ENCODE peak calls at places on chromosomes 5 and 9, in nine cellular contexts. A is GM13977; B is AG10803; C is CD8-positive, alpha-beta T cell; U is WERI-Rb-1; Z is GM13976; S is cardiac fibroblast; H is H9; R is GM23338. L is an unnamed sample.

GRCh38 chr5:126753227-126753626 is 23.7 kb upstream of the LMNB1 start:
- DNase-seq in U (no peak), C (no peak), R (no peak), A (no peak), H (no peak), Z (no peak), B (no peak), S (no peak), L (no peak)

GRCh38 chr9:91443994-91444392 is 20.4 kb upstream of the NFIL3 start:
- DNase-seq in R (no peak), A (no peak), H (no peak), C (no peak), S (no peak), U (no peak), Z (no peak), B (no peak), L (no peak)

GRCh38 chr5:172793577-172794488 is 22.8 kb upstream of the DUSP1 start:
- DNase-seq in U (no peak), B (no peak), A (peak; percentile 59), H (no peak), R (no peak), C (no peak), Z (peak; percentile 63), S (peak; percentile 56), L (no peak)

GRCh38 chr5:135033026-135033861 is 784 bp downstream of the PITX1 start:
- DNase-seq in B (peak; percentile 46), R (peak; percentile 81), A (no peak), S (peak; percentile 28), Z (peak; percentile 51), H (peak; percentile 75), U (no peak), C (no peak), L (no peak)

GRCh38 chr5:176547811-176548210 is 1.3 kb upstream of the CDHR2 start:
- DNase-seq in C (peak; percentile 48), A (no peak), H (no peak), B (peak; percentile 25), Z (no peak), R (no peak), U (no peak), S (no peak), L (no peak)

GRCh38 chr9:72356019-72356653 is 8.9 kb downstream of the ZFAND5 start:
- DNase-seq in A (no peak), H (no peak), B (peak; percentile 73), S (peak; percentile 45), U (no peak), C (no peak), R (no peak), Z (no peak), L (no peak)

GRCh38 chr5:154194348-154195329 is 4.1 kb downstream of the GALNT10 start:
- DNase-seq in A (no peak), R (peak; percentile 86), Z (no peak), H (peak; percentile 71), S (peak; percentile 70), U (no peak), C (no peak), B (peak; percentile 79), L (no peak)

GRCh38 chr5:88555658-88556057 is 287.0 kb upstream of the TMEM161B start:
- DNase-seq in B (no peak), H (peak; percentile 33), Z (no peak), R (peak; percentile 62), C (no peak), U (peak; percentile 66), A (no peak), S (no peak), L (peak; percentile 28)

GRCh38 chr5:3375586-3376311 is 219.9 kb upstream of the IRX1 start:
- DNase-seq in H (no peak), Z (no peak), R (no peak), C (no peak), U (no peak), A (no peak), S (no peak), B (no peak), L (no peak)

GRCh38 chr9:38286357-38286756 is 106.1 kb upstream of the ALDH1B1 start:
- DNase-seq in H (no peak), B (no peak), R (peak; percentile 32), S (no peak), U (no peak), A (no peak), Z (no peak), C (no peak), L (no peak)

GRCh38 chr9:136255896-136256890 is 10.6 kb upstream of the QSOX2 start:
- DNase-seq in U (peak; percentile 76), H (no peak), R (no peak), C (peak; percentile 14), Z (no peak), A (no peak), S (no peak), B (no peak), L (no peak)

GRCh38 chr9:74942801-74943200 is 9.9 kb downstream of the C9orf40 start:
- DNase-seq in B (no peak), A (no peak), Z (no peak), U (no peak), C (peak; percentile 25), S (peak; percentile 4), R (no peak), H (no peak), L (no peak)

GRCh38 chr5:73135429-73136276 is 15.3 kb downstream of the TMEM171 start:
- DNase-seq in A (no peak), C (no peak), Z (no peak), U (peak; percentile 54), H (peak; percentile 53), B (peak; percentile 67), S (peak; percentile 32), R (peak; percentile 75), L (no peak)

GRCh38 chr9:76610009-76610352 is 151.0 kb downstream of the GCNT1 start:
- DNase-seq in R (no peak), C (no peak), Z (no peak), A (no peak), H (no peak), U (no peak), B (peak; percentile 87), S (peak; percentile 89), L (no peak)

GRCh38 chr5:140554454-140554853 is 2.8 kb downstream of the SRA1 start:
- DNase-seq in R (no peak), U (no peak), C (no peak), H (no peak), Z (no peak), S (peak; percentile 51), A (no peak), B (peak; percentile 50), L (no peak)

GRCh38 chr5:126358525-126358924 is 64.7 kb upstream of the GRAMD2B start:
- DNase-seq in C (no peak), U (no peak), S (no peak), B (peak; percentile 54), A (peak; percentile 26), Z (no peak), H (no peak), R (no peak), L (no peak)

GRCh38 chr5:44774279-44774880 is 34.4 kb upstream of the MRPS30 start:
- DNase-seq in S (peak; percentile 66), U (no peak), H (no peak), Z (peak; percentile 14), R (peak; percentile 78), B (peak; percentile 75), A (peak; percentile 29), C (no peak), L (no peak)
- TF ChIP-seq CTCF in S (peak; percentile 32), U (no peak), H (peak; percentile 78), Z (peak; percentile 22), R (peak; percentile 64), B (peak; percentile 63), A (peak; percentile 51), C (peak; percentile 64), L (peak; percentile 63)

GRCh38 chr5:178350361-178351220 is 118.0 kb upstream of the PHYKPL start:
- DNase-seq in H (no peak), U (no peak), A (no peak), S (no peak), C (no peak), B (peak; percentile 28), Z (no peak), R (no peak), L (no peak)

GRCh38 chr5:178347956-178348355 is 115.4 kb upstream of the PHYKPL start:
- DNase-seq in A (no peak), Z (no peak), U (no peak), R (no peak), S (no peak), C (no peak), H (no peak), B (no peak), L (no peak)

GRCh38 chr5:178349607-178350353 is 117.2 kb upstream of the PHYKPL start:
- DNase-seq in Z (no peak), U (no peak), A (no peak), C (no peak), S (no peak), B (no peak), H (no peak), R (no peak), L (no peak)

GRCh38 chr5:178348356-178349146 is 115.9 kb upstream of the PHYKPL start:
- DNase-seq in S (no peak), A (no peak), U (no peak), B (peak; percentile 13), C (no peak), Z (no peak), R (no peak), H (no peak), L (no peak)

DNA sequence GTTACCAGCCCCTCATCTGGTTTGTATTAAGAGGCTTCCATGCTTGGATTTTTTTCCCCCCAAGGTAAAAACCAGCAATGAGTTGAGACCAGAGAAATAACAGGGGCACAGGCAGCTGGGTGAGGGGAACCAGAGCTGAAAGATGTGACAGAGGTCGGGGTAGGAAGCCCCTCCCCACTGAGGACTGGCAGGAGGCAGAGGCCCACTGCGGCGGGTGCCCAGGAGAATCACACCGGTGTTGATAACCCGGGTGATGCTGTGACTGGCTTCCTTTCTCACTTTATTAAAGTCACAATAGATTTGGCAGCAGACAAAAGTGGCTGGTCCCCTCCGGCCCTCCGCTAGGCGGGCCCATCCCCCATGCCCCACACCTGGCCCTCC is 116.5 kb upstream of the PHYKPL start:
- DNase-seq in S (no peak), B (no peak), C (no peak), H (no peak), A (no peak), Z (no peak), U (no peak), R (no peak), L (no peak)
- TF ChIP-seq CTCF in S (no peak), B (no peak), C (no peak), H (no peak), A (no peak), Z (no peak), U (no peak), R (no peak), L (no peak)

DNA sequence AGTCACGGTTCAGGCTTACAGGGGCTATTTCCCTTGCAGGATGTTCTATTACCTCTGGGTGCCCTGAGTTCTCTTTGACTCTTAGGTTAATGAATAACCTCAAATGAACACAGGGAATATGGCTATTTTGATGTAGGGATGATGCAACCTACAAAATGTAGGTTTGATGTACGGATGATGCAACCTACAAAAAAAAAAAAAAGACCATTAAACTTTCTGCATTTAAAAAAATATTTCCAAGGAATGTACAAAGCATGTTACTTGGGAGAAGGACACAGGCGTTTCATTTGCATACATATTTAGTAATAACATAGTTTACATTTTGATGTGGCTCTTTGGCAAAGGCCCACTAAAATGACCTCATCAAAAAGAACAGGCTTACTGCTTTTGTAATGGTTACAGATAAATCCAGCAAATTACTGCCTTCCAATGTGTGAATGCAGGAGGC is 36.3 kb downstream of the ZNF474 start:
- DNase-seq in C (no peak), H (no peak), Z (no peak), B (peak; percentile 87), R (no peak), A (no peak), S (peak; percentile 70), U (no peak), L (no peak)
- TF ChIP-seq CTCF in C (no peak), H (no peak), Z (no peak), B (no peak), R (no peak), A (no peak), S (no peak), U (no peak), L (no peak)

GRCh38 chr9:109451311-109452025 is 46.6 kb downstream of the PTPN3 start:
- DNase-seq in Z (no peak), A (no peak), R (peak; percentile 66), B (no peak), C (no peak), U (no peak), H (peak; percentile 61), S (no peak), L (no peak)
- TF ChIP-seq CTCF in Z (no peak), A (no peak), R (peak; percentile 72), B (no peak), C (no peak), U (peak; percentile 48), H (peak; percentile 59), S (peak; percentile 11), L (no peak)

L was measured in endothelial cell.